ENCODE peak calls at places on chromosomes 2 and 18, in nine cellular contexts. Z, W, D, J, E, O, U, Y and H are unnamed samples.

GRCh38 chr18:34531110-34531509 is 179.0 kb upstream of the DTNA start:
- DNase-seq in Z (no peak), W (no peak), D (no peak), J (no peak), E (no peak), O (no peak), U (no peak), Y (no peak), H (no peak)

GRCh38 chr2:62536873-62537547 is 31.0 kb upstream of the TMEM17 start:
- DNase-seq in Z (no peak), W (no peak), D (no peak), J (no peak), E (no peak), O (no peak), U (no peak), Y (no peak), H (no peak)

GRCh38 chr2:31136732-31137131 is 1.5 kb downstream of the GALNT14 start:
- DNase-seq in Z (no peak), W (no peak), D (no peak), J (no peak), E (no peak), O (no peak), U (no peak), Y (peak), H (no peak)

GRCh38 chr2:33167655-33168245 is 221.0 kb downstream of the LTBP1 start:
- DNase-seq in Z (no peak), W (no peak), D (no peak), J (no peak), E (no peak), O (no peak), U (no peak), Y (no peak), H (no peak)

GRCh38 chr2:29106980-29107388 is 8.2 kb upstream of the CLIP4 start:
- DNase-seq in Z (no peak), W (no peak), D (no peak), J (no peak), E (peak), O (no peak), U (no peak), Y (no peak), H (no peak)

GRCh38 chr2:7604456-7604855 is 687.2 kb downstream of the RNF144A start:
- DNase-seq in Z (no peak), W (no peak), D (no peak), J (no peak), E (no peak), O (no peak), U (no peak), Y (no peak), H (no peak)

GRCh38 chr18:57853133-57853532 is 50.0 kb upstream of the ATP8B1 start:
- DNase-seq in Z (no peak), W (no peak), D (no peak), J (no peak), E (no peak), O (no peak), U (no peak), Y (no peak), H (no peak)

GRCh38 chr18:64294967-64295366 is 146.1 kb upstream of the LINC00305 start:
- DNase-seq in Z (no peak), W (no peak), D (no peak), J (no peak), E (no peak), O (no peak), U (peak), Y (no peak), H (no peak)

GRCh38 chr2:206939340-206939739 is at the start of gene CPO:
- DNase-seq in Z (no peak), W (no peak), D (no peak), J (no peak), E (no peak), O (no peak), U (no peak), Y (no peak), H (no peak)

GRCh38 chr2:106085441-106085911 is 108.6 kb downstream of the UXS1 start:
- DNase-seq in Z (no peak), W (no peak), D (no peak), J (peak), E (peak), O (no peak), U (peak), Y (no peak), H (peak)

GRCh38 chr2:240510513-240511210 is 47.1 kb downstream of the ANKMY1 start:
- DNase-seq in Z (no peak), W (no peak), D (no peak), J (no peak), E (no peak), O (no peak), U (no peak), Y (no peak), H (no peak)

GRCh38 chr2:27828305-27828704 is 56.8 kb downstream of the MRPL33 start:
- DNase-seq in Z (no peak), W (no peak), D (no peak), J (no peak), E (no peak), O (no peak), U (no peak), Y (no peak), H (peak)

GRCh38 chr2:102048465-102048864 is 56.7 kb downstream of the IL1R2 start:
- DNase-seq in Z (no peak), W (no peak), D (peak), J (peak), E (no peak), O (no peak), U (no peak), Y (no peak), H (no peak)

GRCh38 chr2:201402651-201403573 is 45.8 kb upstream of the FLACC1 start:
- DNase-seq in Z (no peak), W (no peak), D (no peak), J (no peak), E (no peak), O (no peak), U (no peak), Y (no peak), H (no peak)

GRCh38 chr2:199972088-199972626 is 16.8 kb downstream of the MAIP1 start:
- DNase-seq in Z (no peak), W (no peak), D (no peak), J (no peak), E (no peak), O (no peak), U (no peak), Y (no peak), H (no peak)

GRCh38 chr18:10421859-10422258 is 32.6 kb upstream of the APCDD1 start:
- DNase-seq in Z (no peak), W (no peak), D (peak), J (no peak), E (peak), O (no peak), U (no peak), Y (no peak), H (no peak)

GRCh38 chr2:67797801-67798535 is 264.8 kb downstream of the C1D start:
- DNase-seq in Z (no peak), W (no peak), D (no peak), J (peak), E (peak), O (no peak), U (no peak), Y (no peak), H (peak)

GRCh38 chr2:26605195-26605968 is 35.8 kb downstream of the CIB4 start:
- DNase-seq in Z (peak), W (no peak), D (no peak), J (peak), E (peak), O (no peak), U (peak), Y (peak), H (no peak)

GRCh38 chr2:239927424-239927981 is 97.6 kb downstream of the NDUFA10 start:
- DNase-seq in Z (peak), W (peak), D (peak), J (no peak), E (peak), O (peak), U (no peak), Y (peak), H (no peak)

GRCh38 chr2:112588611-112589045 is 4.2 kb downstream of the CHCHD5 start:
- DNase-seq in Z (peak), W (no peak), D (peak), J (peak), E (no peak), O (no peak), U (no peak), Y (no peak), H (peak)

GRCh38 chr2:179443175-179443574 is 178.5 kb upstream of the SESTD1 start:
- DNase-seq in Z (no peak), W (no peak), D (no peak), J (no peak), E (no peak), O (no peak), U (no peak), Y (no peak), H (no peak)

GRCh38 chr2:230666885-230667712 is 45.5 kb upstream of the CAB39 start:
- DNase-seq in Z (no peak), W (no peak), D (peak), J (peak), E (peak), O (no peak), U (no peak), Y (no peak), H (no peak)

GRCh38 chr2:238237441-238237840 is 2.4 kb downstream of the HES6 start:
- DNase-seq in Z (no peak), W (no peak), D (no peak), J (no peak), E (no peak), O (no peak), U (no peak), Y (no peak), H (no peak)

GRCh38 chr18:79970419-79971133 is 6.1 kb downstream of the HSBP1L1 start:
- DNase-seq in Z (no peak), W (no peak), D (no peak), J (no peak), E (no peak), O (no peak), U (no peak), Y (no peak), H (no peak)

GRCh38 chr2:37287966-37288365 is 36.7 kb downstream of the PRKD3 start:
- DNase-seq in Z (no peak), W (no peak), D (no peak), J (no peak), E (no peak), O (no peak), U (no peak), Y (peak), H (no peak)

DNA sequence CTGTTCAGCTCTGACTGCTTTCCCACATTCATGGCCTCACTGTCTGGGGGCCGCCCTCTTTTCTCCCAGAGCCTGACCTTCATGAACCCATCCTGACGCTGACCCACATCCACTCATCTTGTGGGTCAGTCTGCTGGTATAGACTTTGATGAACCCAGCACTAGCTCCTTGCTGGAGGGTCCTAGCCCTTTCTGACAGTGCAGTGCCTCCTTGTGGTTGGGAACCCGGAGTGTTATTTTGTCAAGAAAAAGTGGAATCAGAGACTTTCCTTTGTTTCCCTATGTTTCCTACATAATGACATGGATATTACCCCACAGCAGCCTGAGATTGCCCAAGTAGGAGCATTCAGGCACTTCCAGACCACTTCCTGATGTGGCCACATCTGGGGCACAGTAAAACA is 19.3 kb upstream of the OSR1 start:
- DNase-seq in Z (no peak), W (no peak), D (no peak), J (no peak), E (no peak), O (no peak), U (no peak), Y (no peak), H (no peak)
- TF ChIP-seq CTCF in Z (no peak), W (peak), D (no peak), J (no peak), E (no peak), O (no peak), U (no peak), Y (no peak), H (no peak)

DNA sequence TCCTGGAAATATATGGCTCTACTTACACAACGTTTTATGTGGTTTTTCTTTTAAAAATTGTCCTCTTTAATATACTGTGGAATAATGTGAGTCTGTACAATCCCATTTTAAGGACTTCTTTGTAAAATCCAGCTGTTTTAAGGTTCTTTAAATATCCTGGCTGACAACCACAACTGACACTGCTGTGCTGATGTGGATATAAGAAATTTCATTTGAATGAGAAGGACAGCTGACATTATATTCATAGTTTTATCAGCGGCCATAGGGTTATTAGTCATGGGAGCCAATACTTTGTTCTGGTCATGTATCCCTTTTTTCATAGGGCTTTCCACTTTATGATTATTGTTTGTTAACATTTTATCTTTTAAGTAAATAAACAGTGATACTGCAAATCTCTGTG is 169.5 kb downstream of the CAMKMT start:
- DNase-seq in Z (no peak), W (no peak), D (no peak), J (no peak), E (no peak), O (no peak), U (no peak), Y (no peak), H (no peak)
- H3K4me3 ChIP-seq in Z (no peak), W (no peak), D (no peak), J (no peak), E (no peak), O (no peak), U (no peak), Y (no peak), H (no peak)

GRCh38 chr2:134245340-134245984 is 8.4 kb upstream of the MGAT5 start:
- DNase-seq in Z (peak), W (peak), D (peak), J (peak), E (peak), O (peak), U (peak), Y (peak), H (peak)
- TF ChIP-seq CTCF in Z (peak), W (peak), D (peak), J (peak), E (peak), O (peak), U (peak), Y (peak), H (peak)

GRCh38 chr18:48166336-48166875 is 235.9 kb upstream of the SMAD2 start:
- DNase-seq in Z (no peak), W (no peak), D (no peak), J (no peak), E (no peak), O (no peak), U (no peak), Y (no peak), H (no peak)

GRCh38 chr18:48165104-48165866 is 234.8 kb upstream of the SMAD2 start:
- DNase-seq in Z (no peak), W (no peak), D (no peak), J (no peak), E (no peak), O (no peak), U (no peak), Y (no peak), H (no peak)

GRCh38 chr18:48168861-48169260 is 238.4 kb upstream of the SMAD2 start:
- DNase-seq in Z (no peak), W (no peak), D (no peak), J (no peak), E (no peak), O (no peak), U (no peak), Y (no peak), H (no peak)

GRCh38 chr18:48167901-48168300 is 237.4 kb upstream of the SMAD2 start:
- DNase-seq in Z (no peak), W (no peak), D (no peak), J (peak), E (no peak), O (peak), U (no peak), Y (no peak), H (no peak)

GRCh38 chr18:48166971-48167370 is 236.5 kb upstream of the SMAD2 start:
- DNase-seq in Z (no peak), W (peak), D (no peak), J (peak), E (no peak), O (peak), U (no peak), Y (no peak), H (no peak)
- H3K4me3 ChIP-seq in Z (no peak), W (no peak), D (no peak), J (no peak), E (no peak), O (no peak), U (no peak), Y (no peak), H (no peak)